ENCODE peak calls at places on chromosomes 2 and 18, in ten cellular contexts. I, S, R, D, F, X, O, B, V and L are unnamed samples.

GRCh38 chr2:71613953-71614925 is 160.9 kb downstream of the DYSF start:
- DNase-seq in I (peak), S (peak), R (no peak), D (no peak), F (no peak), X (no peak), O (no peak), B (no peak), V (no peak), L (no peak)

GRCh38 chr2:157055660-157056199 is 201.8 kb upstream of the GALNT5 start:
- DNase-seq in I (no peak), S (no peak), R (no peak), D (peak), F (peak), X (no peak), O (peak), B (no peak), V (no peak), L (no peak)

GRCh38 chr2:131035112-131035825 is 58.0 kb downstream of the FAM168B start:
- DNase-seq in I (no peak), S (no peak), R (no peak), D (no peak), F (no peak), X (no peak), O (no peak), B (no peak), V (no peak), L (no peak)

GRCh38 chr18:3690682-3691066 is 240.7 kb downstream of the TGIF1 start:
- DNase-seq in I (no peak), S (no peak), R (no peak), D (no peak), F (no peak), X (no peak), O (no peak), B (no peak), V (no peak), L (no peak)

GRCh38 chr2:88077076-88077475 is 9.5 kb downstream of the SMYD1 start:
- DNase-seq in I (no peak), S (no peak), R (no peak), D (no peak), F (no peak), X (no peak), O (no peak), B (no peak), V (no peak), L (no peak)

GRCh38 chr2:231364961-231365810 is 30.3 kb upstream of the B3GNT7 start:
- DNase-seq in I (peak), S (peak), R (no peak), D (peak), F (peak), X (no peak), O (peak), B (no peak), V (no peak), L (no peak)

GRCh38 chr2:96391828-96392200 is 56.2 kb downstream of the NCAPH start:
- DNase-seq in I (no peak), S (no peak), R (no peak), D (no peak), F (no peak), X (no peak), O (no peak), B (no peak), V (no peak), L (no peak)

GRCh38 chr2:37125404-37125803 is 31.4 kb downstream of the EIF2AK2 start:
- DNase-seq in I (no peak), S (no peak), R (no peak), D (no peak), F (no peak), X (no peak), O (no peak), B (no peak), V (no peak), L (no peak)

GRCh38 chr2:85106489-85107180 is 26.6 kb upstream of the TCF7L1 start:
- DNase-seq in I (no peak), S (no peak), R (no peak), D (peak), F (no peak), X (no peak), O (no peak), B (no peak), V (no peak), L (no peak)

GRCh38 chr2:107466241-107466640 is 360.5 kb upstream of the RGPD4 start:
- DNase-seq in I (no peak), S (no peak), R (no peak), D (no peak), F (no peak), X (no peak), O (no peak), B (no peak), V (no peak), L (no peak)

GRCh38 chr2:163347982-163348842 is 387.6 kb downstream of the FIGN start:
- DNase-seq in I (peak), S (peak), R (no peak), D (peak), F (peak), X (no peak), O (no peak), B (no peak), V (peak), L (peak)